ENCODE peak calls at places on chromosome 11, in five cellular contexts. B is left lung, Q is DND-41, S is A549, E is body of pancreas. K is an unnamed sample. For H3K9me3, the result is how much of the 10 kb centered on the place peaks cover.

GRCh38 chr11:20438637-20439036 is 51.1 kb downstream of the PRMT3 start:
- ATAC-seq in Q (no peak), S (no peak), E (no peak), B (no peak), K (no peak)

GRCh38 chr11:2552202-2552601 is 107.4 kb downstream of the KCNQ1 start:
- ATAC-seq in S (no peak), E (no peak), B (no peak), Q (no peak), K (no peak)

GRCh38 chr11:18769802-18770456 is 21.7 kb downstream of the PTPN5 start:
- ATAC-seq in S (no peak), B (no peak), E (no peak), Q (peak), K (no peak)

GRCh38 chr11:32188785-32189184 is 97.9 kb downstream of the RCN1 start:
- ATAC-seq in B (no peak), Q (no peak), E (no peak), S (peak), K (no peak)

GRCh38 chr11:11568651-11569229 is 53.1 kb downstream of the GALNT18 start:
- ATAC-seq in B (no peak), Q (no peak), E (no peak), S (no peak), K (no peak)

GRCh38 chr11:339963-340362 is 19.3 kb upstream of the IFITM3 start:
- ATAC-seq in E (no peak), S (no peak), Q (no peak), B (no peak), K (no peak)

GRCh38 chr11:67167086-67167485 is 48.0 kb downstream of the KDM2A start:
- ATAC-seq in S (no peak), Q (no peak), B (no peak), E (no peak), K (no peak)

GRCh38 chr11:112366777-112367176 is 106.1 kb upstream of the PLET1 start:
- ATAC-seq in E (no peak), Q (no peak), B (no peak), S (no peak), K (no peak)

GRCh38 chr11:80727315-80727714 is 1286.5 kb upstream of the TENM4 start:
- ATAC-seq in B (no peak), S (no peak), Q (no peak), E (no peak), K (no peak)

GRCh38 chr11:61888043-61888442 is 3.3 kb downstream of the FADS3 start:
- ATAC-seq in Q (no peak), S (no peak), B (peak), E (peak), K (peak)

GRCh38 chr11:117633976-117634755 is 162.8 kb downstream of the DSCAML1 start:
- ATAC-seq in Q (no peak), E (no peak), B (no peak), S (no peak), K (no peak)

GRCh38 chr11:62546937-62547625 is 475 bp upstream of the AHNAK start:
- ATAC-seq in S (peak), Q (no peak), B (peak), E (no peak), K (no peak)

GRCh38 chr11:99693941-99694492 is 673.3 kb downstream of the CNTN5 start:
- ATAC-seq in B (peak), E (peak), S (peak), Q (no peak), K (no peak)

GRCh38 chr11:116916872-116917271 is 79.5 kb upstream of the APOA1 start:
- ATAC-seq in S (no peak), B (no peak), Q (no peak), E (no peak), K (no peak)

GRCh38 chr11:43923327-43924111 is 18.9 kb upstream of the C11orf96 start:
- ATAC-seq in B (peak), E (peak), S (no peak), Q (no peak), K (peak)

GRCh38 chr11:87037450-87038234 is at the start of gene TMEM135:
- ATAC-seq in Q (peak), S (peak), E (peak), B (peak), K (peak)

GRCh38 chr11:3626250-3626960 is 15.4 kb downstream of the ART5 start:
- ATAC-seq in E (no peak), S (no peak), B (peak), Q (no peak), K (no peak)

GRCh38 chr11:90698238-90698637 is 475.4 kb upstream of the CHORDC1 start:
- ATAC-seq in Q (no peak), E (no peak), S (no peak), B (no peak), K (no peak)

GRCh38 chr11:73760680-73761402 is at the start of gene RAB6A:
- ATAC-seq in S (peak), B (peak), Q (peak), E (peak), K (peak)

GRCh38 chr11:63564056-63564784 is 1.0 kb upstream of the PLAAT2 start:
- ATAC-seq in B (no peak), Q (no peak), E (no peak), S (no peak), K (no peak)

GRCh38 chr11:2652362-2652761 is 47.4 kb downstream of the KCNQ1OT1 start:
- ATAC-seq in Q (no peak), B (no peak), S (no peak), E (no peak), K (no peak)

GRCh38 chr11:74185695-74186094 is 14.6 kb downstream of the PPME1 start:
- ATAC-seq in Q (no peak), B (peak), E (no peak), S (no peak), K (no peak)

GRCh38 chr11:88626216-88626615 is 288.7 kb upstream of the CTSC start:
- ATAC-seq in B (no peak), S (no peak), E (no peak), Q (no peak), K (no peak)

GRCh38 chr11:3149852-3150188 is 15.3 kb downstream of the OSBPL5 start:
- ATAC-seq in S (no peak), E (no peak), Q (no peak), B (no peak), K (no peak)

GRCh38 chr11:15968461-15969130 is 387.8 kb downstream of the SOX6 start:
- ATAC-seq in B (peak), E (no peak), S (no peak), Q (no peak), K (no peak)

GRCh38 chr11:113895367-113896155 is 9.0 kb upstream of the HTR3B start:
- ATAC-seq in Q (no peak), S (no peak), E (no peak), B (peak), K (no peak)

GRCh38 chr11:69985654-69986420 is 92.3 kb upstream of the ANO1 start:
- ATAC-seq in S (no peak), Q (no peak), B (no peak), E (no peak), K (no peak)

GRCh38 chr11:129989437-129989836 is 13.2 kb downstream of the PRDM10 start:
- ATAC-seq in Q (no peak), S (no peak), B (no peak), E (no peak), K (no peak)

GRCh38 chr11:34789196-34789834 is 126.9 kb downstream of the APIP start:
- ATAC-seq in B (no peak), S (no peak), E (no peak), Q (no peak), K (no peak)

GRCh38 chr11:115707180-115707905 is 203.1 kb upstream of the CADM1 start:
- ATAC-seq in E (no peak), S (no peak), B (peak), Q (no peak), K (no peak)

GRCh38 chr11:131195801-131196517 is 174.5 kb upstream of the NTM start:
- ATAC-seq in Q (no peak), E (no peak), B (peak), S (no peak), K (peak)

GRCh38 chr11:44634401-44635281 is 69.2 kb downstream of the CD82 start:
- ATAC-seq in E (peak), Q (peak), S (peak), B (peak), K (peak)

DNA sequence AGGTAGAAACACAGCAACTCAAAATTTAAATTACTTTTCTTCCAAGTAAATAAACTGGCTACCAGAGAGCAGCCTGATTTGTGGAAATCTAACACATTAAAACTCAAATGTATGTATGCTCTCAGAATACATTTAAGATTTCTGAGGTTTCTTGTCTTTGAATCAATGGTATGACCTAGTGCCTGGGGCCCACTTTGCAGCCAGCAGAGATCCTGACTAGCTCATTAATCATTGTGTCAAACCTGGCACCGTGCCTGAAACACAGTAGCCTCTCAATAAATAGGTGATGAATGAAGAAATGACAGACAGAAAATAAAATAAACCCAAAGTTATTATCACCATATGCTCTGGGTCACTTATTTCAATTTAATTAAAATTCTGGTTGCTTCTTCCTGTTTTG is 176.2 kb upstream of the FAT3 start:
- ATAC-seq in E (no peak), Q (no peak), B (no peak), S (no peak), K (no peak)
- H3K9me3 ChIP-seq in E (under half), Q (under half), B (under half), S (under half), K (under half)

GRCh38 chr11:60775420-60775961 is 9.6 kb upstream of the MS4A10 start:
- ATAC-seq in Q (peak), B (peak), E (peak), S (peak), K (peak)
- H3K27ac ChIP-seq in Q (no peak), B (no peak), E (no peak), S (no peak), K (no peak)

GRCh38 chr11:134508219-134508990 is 96.4 kb upstream of the B3GAT1 start:
- ATAC-seq in S (no peak), E (no peak), B (no peak), Q (no peak), K (no peak)
- H3K9me3 ChIP-seq in S (under half), E (under half), B (under half), Q (under half), K (under half)

DNA sequence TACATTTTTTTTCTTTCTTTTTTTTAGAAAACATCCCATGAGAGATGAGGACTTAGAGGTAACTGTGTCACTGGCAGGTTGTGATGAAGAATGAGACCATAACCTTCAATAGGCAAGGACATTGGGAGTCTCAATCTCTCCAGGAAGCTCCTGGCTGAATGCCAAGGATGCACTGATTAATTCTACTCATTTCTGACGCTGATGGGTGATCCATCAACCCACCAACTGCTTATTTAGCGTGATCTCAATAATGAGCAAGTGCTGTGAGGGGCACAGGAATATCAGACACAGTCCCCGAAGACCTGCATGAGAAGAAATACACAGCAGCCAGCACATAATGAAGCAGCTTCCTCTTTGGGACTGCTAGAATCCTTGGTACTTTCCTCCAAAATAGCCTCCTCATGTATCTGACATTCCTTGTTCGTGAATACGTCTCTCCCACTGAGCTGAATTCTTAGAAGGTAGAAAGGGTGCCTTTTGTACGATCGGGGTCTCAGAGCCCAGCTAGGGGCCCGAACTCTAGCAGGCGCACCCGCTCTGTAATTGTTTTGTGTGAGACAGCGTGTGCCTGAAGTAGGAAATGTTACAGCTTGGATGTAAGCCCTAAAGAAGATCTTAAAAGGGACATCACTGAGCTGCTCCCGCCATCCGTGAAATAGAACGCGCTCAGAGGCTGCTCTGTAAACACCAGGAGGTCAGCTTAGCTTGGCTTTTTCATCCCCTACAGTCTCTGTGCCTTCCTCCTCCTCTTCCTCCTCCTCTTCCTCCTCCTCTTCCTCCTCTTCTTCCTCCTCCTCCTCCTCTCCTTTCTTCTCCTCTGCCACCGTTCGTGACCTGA is 7.2 kb downstream of the CLMP start:
- ATAC-seq in S (no peak), B (no peak), E (peak), Q (no peak), K (no peak)
- H3K27ac ChIP-seq in S (peak), B (no peak), E (no peak), Q (no peak), K (peak)

DNA sequence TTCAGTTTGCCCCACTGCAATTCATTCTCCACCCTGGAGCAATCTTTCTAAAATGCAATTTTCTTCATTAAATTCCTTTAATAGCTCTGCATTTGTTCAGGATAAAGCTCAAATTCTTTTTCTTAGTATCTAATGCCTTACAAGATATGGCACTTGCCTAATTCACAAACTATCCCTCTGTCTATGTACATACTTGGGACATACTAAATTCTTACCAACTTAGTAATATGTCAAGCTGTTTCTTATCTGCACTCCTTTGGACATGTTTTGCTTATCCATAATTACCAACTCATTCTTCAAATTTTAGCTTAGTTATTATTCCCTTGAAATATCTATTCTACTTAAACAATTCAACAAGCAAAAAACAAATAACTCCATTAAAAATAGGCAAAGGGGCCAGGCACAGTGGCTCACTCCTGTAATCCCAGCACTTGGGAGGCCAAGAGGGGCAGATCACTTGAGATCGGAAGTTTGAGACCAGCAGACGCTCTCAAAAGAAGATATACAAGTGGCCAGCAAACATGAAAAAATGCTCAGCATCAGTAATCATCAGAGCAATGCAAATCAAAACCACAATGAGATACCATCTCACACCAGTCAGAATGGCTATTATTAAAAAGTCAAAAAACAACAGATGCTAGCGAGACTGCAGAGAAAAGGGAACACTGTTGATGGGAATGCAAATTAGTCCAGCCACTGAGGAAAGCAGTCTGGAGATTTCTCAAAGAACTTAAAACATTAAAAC is 96.9 kb downstream of the FAM76B start:
- ATAC-seq in B (peak), S (no peak), Q (no peak), E (no peak), K (no peak)
- H3K9me3 ChIP-seq in B (under half), S (under half), Q (under half), E (under half), K (under half)

DNA sequence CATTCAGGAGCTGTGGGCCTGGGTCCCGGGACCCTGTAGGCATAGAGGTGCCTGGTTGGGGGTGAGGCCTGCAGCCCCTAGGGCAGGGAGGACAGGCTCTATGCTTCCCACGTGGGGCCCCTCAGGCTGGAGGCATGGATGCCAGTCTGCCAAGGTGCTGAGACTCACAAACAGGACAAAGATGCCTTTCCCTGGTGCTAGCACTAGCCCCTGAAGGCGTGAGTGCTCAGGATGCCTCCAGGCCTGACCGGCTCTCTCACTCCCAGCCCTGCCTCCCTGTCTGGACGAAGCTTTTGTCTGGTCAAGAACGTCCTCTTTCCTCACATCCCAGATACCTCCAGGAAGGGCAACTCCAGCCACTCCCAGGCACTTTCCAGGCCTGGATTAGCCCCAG is 2.1 kb downstream of the CDC42BPG start:
- ATAC-seq in E (no peak), B (no peak), S (no peak), Q (no peak), K (no peak)
- H3K27ac ChIP-seq in E (peak), B (peak), S (peak), Q (no peak), K (no peak)

GRCh38 chr11:48341466-48341865 is 16.7 kb downstream of the OR4C3 start:
- ATAC-seq in Q (peak), E (no peak), B (no peak), S (no peak), K (no peak)
- H3K9me3 ChIP-seq in Q (under half), E (under half), B (under half), S (under half), K (under half)

GRCh38 chr11:57646221-57646620 is 3.5 kb downstream of the YPEL4 start:
- ATAC-seq in Q (no peak), B (no peak), S (no peak), E (no peak), K (no peak)
- H3K27ac ChIP-seq in Q (no peak), B (no peak), S (no peak), E (no peak), K (peak)